ENCODE peak calls at places on chromosomes 2 and 18, in five cellular contexts. E is fibroblast of villous mesenchyme, G is endothelial cell of umbilical vein, S is left ventricle myocardium inferior, H is fibroblast of pulmonary artery. N is an unnamed sample.

GRCh38 chr18:54775686-54776085 is 52.6 kb upstream of the RAB27B start:
- DNase-seq in E (peak; percentile 60), G (peak; percentile 68), S (no peak), H (peak; percentile 93), N (no peak)

GRCh38 chr2:216698895-216699294 is 3.5 kb upstream of the IGFBP5 start:
- DNase-seq in E (peak; percentile 80), G (peak; percentile 59), S (no peak), H (peak; percentile 75), N (no peak)

GRCh38 chr2:102761763-102762162 is at the start of gene TMEM182:
- DNase-seq in E (no peak), G (no peak), S (peak; percentile 70), H (no peak), N (no peak)

GRCh38 chr2:223007531-223007930 is 44.5 kb upstream of the KCNE4 start:
- DNase-seq in E (peak; percentile 66), G (no peak), S (no peak), H (peak; percentile 9), N (no peak)

GRCh38 chr18:57970356-57971095 is 73.5 kb upstream of the NEDD4L start:
- DNase-seq in E (no peak), G (no peak), S (no peak), H (no peak), N (no peak)

GRCh38 chr2:65530547-65531320 is 98.3 kb upstream of the SPRED2 start:
- DNase-seq in E (no peak), G (no peak), S (no peak), H (peak; percentile 20), N (no peak)

GRCh38 chr2:65661980-65662653 is 229.7 kb upstream of the SPRED2 start:
- DNase-seq in E (peak; percentile 22), G (no peak), S (no peak), H (no peak), N (no peak)

GRCh38 chr2:237819231-237819630 is 20.7 kb downstream of the RBM44 start:
- DNase-seq in E (no peak), G (peak; percentile 6), S (no peak), H (peak; percentile 29), N (no peak)

GRCh38 chr18:4394700-4395099 is 60.4 kb downstream of the DLGAP1 start:
- DNase-seq in E (no peak), G (no peak), S (no peak), H (no peak), N (no peak)

GRCh38 chr2:142879191-142879590 is 1.7 kb downstream of the KYNU start:
- DNase-seq in E (no peak), G (no peak), S (no peak), H (no peak), N (no peak)
- H3K4me3 ChIP-seq in E (no peak overlapping the region), G (no peak overlapping the region), S (no peak overlapping the region), H (no peak overlapping the region), N (peak overlapping the region; percentile 58)

DNA sequence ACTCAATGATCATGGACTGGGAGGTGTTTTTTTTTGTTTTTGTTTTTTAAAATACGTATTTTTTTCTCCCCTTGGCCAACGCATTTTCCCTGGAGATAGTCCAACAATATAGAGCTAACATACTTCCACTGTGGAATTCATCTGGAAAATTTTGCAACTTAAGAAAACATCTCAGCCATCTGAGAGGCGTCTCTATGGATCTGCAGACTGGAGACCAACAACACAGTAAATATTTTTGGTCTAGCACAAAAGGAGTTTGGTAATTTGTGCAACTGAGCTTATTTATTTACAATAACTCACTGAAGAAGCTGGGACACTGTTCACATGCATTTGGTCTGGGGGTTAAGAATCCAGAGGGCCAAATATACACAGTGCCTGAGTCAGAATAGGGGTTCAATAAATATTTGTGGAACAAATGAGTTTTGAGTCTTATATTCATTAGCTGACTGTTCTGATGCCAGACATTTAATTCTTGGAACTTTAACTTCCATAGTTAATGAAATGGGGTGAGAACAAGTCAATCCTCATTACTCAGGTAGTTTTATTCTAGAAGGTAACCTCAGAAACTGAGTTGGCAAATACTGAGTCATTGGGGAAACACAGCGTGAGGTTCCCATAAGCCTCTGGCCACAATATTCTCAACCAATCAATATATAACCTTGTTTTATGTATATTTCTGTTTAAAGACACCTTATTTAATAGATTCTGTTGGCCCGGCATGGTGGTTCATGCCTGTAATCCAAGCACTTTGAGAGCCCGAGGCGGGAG is 36.1 kb downstream of the CCBE1 start:
- DNase-seq in E (peak; percentile 88), G (no peak), S (no peak), H (peak; percentile 88), N (no peak)
- H3K4me3 ChIP-seq in E (no peak overlapping the region), G (no peak overlapping the region), S (no peak overlapping the region), H (no peak overlapping the region), N (no peak overlapping the region)

GRCh38 chr2:176093889-176094232 is 1.3 kb downstream of the HOXD13 start:
- DNase-seq in E (no peak), G (no peak), S (no peak), H (no peak), N (no peak)
- H3K4me3 ChIP-seq in E (no peak overlapping the region), G (no peak overlapping the region), S (no peak overlapping the region), H (no peak overlapping the region), N (no peak overlapping the region)

GRCh38 chr18:61992923-61993322 is 100.1 kb upstream of the RNF152 start:
- DNase-seq in E (peak; percentile 61), G (no peak), S (no peak), H (peak; percentile 72), N (no peak)
- H3K4me3 ChIP-seq in E (no peak overlapping the region), G (no peak overlapping the region), S (no peak overlapping the region), H (no peak overlapping the region), N (no peak overlapping the region)

DNA sequence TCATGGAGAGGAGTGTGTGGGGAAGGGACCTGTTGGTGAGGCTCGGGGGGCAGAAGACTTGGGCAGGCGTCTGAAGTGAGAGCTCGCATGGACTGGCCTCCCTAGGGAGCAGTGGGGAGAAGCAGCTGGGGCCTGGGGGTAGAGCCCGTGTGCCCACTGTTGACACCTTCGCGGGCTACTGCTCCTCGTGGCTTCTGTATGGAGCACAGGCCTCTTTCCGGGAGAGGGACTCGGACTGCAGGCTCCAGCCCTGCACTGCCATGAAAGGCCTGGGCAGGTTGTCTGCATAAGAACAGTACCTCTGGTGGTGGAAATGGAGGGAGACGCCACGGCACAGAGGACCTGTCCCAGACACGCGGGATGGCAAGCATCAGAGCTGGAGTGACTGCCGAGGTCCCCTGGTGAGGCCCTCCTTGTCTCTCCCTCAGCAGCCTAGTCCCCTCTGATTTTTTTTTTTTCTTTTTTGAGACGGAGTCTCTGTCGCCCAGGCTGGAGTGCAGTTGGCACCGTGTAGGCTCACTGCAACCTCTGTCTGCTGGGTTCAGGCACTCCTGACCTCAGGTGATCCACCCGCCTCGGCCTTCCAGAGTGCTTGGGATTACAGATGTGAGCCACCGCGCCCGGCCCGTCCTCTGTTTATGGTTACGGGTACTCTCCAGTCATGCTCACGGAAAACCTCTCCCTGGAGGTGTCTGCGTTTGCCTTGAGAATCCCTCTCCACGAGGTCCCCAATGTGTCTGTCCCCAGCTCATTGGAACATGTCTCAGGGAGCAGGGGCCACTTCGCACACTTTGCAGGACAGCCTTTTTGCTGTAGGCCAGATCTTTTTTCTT is 44.7 kb upstream of the PTMA start:
- DNase-seq in E (no peak), G (no peak), S (no peak), H (no peak), N (no peak)
- H3K4me3 ChIP-seq in E (no peak overlapping the region), G (no peak overlapping the region), S (no peak overlapping the region), H (no peak overlapping the region), N (no peak overlapping the region)

DNA sequence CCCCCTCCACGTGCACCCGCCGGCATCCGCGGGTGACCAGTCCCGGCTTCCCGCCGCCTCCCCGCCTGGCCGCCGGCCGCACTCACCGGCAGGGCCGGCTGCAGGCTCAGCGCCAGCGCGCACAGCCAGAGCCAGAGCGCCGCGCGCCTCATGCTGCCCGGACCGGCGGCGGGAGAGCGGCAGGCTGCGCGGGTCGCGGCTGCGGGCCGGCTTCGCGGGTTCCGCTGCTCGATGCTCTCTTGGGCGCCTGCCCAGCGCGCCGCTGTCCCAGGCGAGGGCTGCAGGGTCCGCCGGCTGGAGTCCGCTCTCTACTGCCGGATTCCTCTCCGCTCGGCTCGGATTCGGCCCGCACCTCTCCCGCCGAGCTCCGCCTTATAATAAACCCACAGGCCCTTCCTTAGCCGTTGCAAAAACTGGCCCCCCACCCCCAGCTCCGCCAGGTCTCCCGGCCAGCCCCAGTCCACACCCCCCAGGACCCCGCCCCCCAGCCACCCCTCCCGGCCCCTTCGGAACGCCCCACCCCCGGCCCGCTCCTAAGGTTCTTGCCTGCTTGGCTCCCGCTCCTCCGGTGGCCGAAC is at the start of gene SDC1:
- DNase-seq in E (peak; percentile 52), G (peak; percentile 47), S (no peak), H (peak; percentile 40), N (peak; percentile 92)
- H3K4me3 ChIP-seq in E (peak within 1 kb of the TSS; percentile 66), G (peak within 1 kb of the TSS; percentile 45), S (peak within 1 kb of the TSS; percentile 74), H (peak within 1 kb of the TSS; percentile 50), N (peak within 1 kb of the TSS; percentile 93)

DNA sequence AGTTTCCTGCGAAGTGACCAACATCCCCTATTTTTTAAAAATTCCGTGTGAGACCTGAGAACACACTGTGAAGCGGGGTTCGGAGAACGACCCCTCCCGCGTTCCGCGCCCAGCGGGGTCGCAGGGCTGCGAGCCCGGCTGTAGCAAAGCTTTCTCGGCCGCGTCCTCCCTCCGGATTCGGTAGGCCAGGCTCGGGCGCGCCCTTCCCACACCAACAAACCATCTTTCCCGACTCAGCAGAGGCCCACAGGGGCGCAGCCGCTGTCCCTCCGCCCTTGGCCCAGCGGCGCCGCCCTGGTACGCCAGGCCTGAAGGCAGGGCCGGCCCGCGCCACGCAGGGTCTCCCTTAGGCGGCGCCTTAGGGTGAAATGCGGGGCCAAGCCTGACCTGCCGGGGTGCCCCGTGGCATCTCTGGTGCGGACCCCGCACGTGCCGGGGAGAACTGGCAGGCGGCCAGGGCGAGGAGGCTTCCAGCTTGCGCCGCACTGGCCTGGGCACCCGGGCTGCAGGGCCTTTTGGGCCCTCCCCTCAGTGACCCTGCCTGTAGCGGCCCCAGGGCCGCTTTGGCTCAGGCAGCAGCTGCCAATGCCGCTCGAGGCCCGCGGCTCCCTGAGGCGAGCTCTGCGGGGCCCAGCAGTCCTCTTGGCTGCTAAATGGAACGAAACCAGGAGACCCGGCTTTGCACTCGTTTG is 8.3 kb downstream of the OTX1 start:
- DNase-seq in E (no peak), G (no peak), S (no peak), H (no peak), N (no peak)
- H3K4me3 ChIP-seq in E (no peak overlapping the region), G (no peak overlapping the region), S (peak overlapping the region; percentile 50), H (no peak overlapping the region), N (no peak overlapping the region)

DNA sequence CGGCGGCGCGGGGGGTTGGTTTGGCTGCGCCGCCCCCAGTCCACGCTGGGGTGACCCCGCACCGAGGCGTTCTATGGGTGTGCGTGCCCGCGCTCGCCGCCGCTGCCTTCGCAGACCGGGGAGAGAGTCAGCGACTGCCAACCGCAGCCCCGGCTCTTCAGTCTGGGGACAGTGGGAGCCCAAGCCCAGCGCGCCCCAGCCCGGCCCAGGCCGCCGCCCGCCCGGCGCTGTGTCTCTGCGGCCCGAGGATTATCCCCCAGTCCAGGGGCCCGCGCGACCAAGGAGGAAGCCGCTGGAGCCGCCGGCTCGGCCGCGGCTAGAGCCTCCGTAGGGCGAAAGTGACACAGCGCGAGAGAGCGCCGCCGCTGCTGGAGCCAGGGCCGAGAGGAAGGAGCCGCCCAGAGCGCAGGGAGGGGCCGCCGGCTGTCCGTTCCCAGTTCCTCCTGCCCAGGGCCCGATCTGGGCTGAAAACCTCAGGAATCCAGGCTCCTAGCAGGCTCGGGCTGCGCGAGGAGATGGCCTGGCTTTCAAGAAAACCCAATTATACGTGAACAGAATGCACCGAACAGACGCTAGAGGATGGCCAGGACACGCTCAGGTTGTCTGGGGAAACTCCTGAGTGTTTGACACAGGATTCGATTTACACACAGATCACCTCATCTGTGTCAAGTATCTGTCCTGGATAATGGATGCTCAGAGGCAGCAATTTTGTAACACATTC is 2.4 kb downstream of the CTIF start:
- DNase-seq in E (peak; percentile 81), G (peak; percentile 65), S (peak; percentile 83), H (peak; percentile 76), N (peak; percentile 84)
- H3K4me3 ChIP-seq in E (peak overlapping the region; percentile 95), G (peak overlapping the region; percentile 73), S (peak overlapping the region; percentile 97), H (peak overlapping the region; percentile 94), N (peak overlapping the region; percentile 83)